ENCODE peak calls at places on chromosome 17, in six cellular contexts. One of them, this sample, is unnamed.

GRCh38 chr17:40516581-40517285 is 15.3 kb upstream of the TNS4 start:
- DNase-seq in effector memory CD8-positive, alpha-beta T cell: peak; percentile 67
- DNase-seq in Kasumi-1: peak; percentile 95
- DNase-seq in activated CD4-positive, alpha-beta T cell treated with anti-CD3 and anti-CD28 coated beads, Interleukin-2, amount 10 ng/mL, durations not matched to agents 7 days and 5 days: peak; percentile 90
- DNase-seq in nucleus accumbens: no peak
- DNase-seq in T-helper 17 cell: peak; percentile 50
- DNase-seq in this sample: no peak

GRCh38 chr17:72297326-72298115 is 176.7 kb downstream of the SOX9 start:
- DNase-seq in effector memory CD8-positive, alpha-beta T cell: no peak
- DNase-seq in nucleus accumbens: no peak
- DNase-seq in activated CD4-positive, alpha-beta T cell treated with anti-CD3 and anti-CD28 coated beads, Interleukin-2, amount 10 ng/mL, durations not matched to agents 7 days and 5 days: no peak
- DNase-seq in T-helper 17 cell: no peak
- DNase-seq in Kasumi-1: no peak
- DNase-seq in this sample: no peak

GRCh38 chr17:36602030-36602737 is 801 bp downstream of the MRM1 start:
- DNase-seq in activated CD4-positive, alpha-beta T cell treated with anti-CD3 and anti-CD28 coated beads, Interleukin-2, amount 10 ng/mL, durations not matched to agents 7 days and 5 days: peak; percentile 18
- DNase-seq in effector memory CD8-positive, alpha-beta T cell: no peak
- DNase-seq in nucleus accumbens: no peak
- DNase-seq in T-helper 17 cell: no peak
- DNase-seq in Kasumi-1: no peak
- DNase-seq in this sample: peak; percentile 46

GRCh38 chr17:8939496-8940334 is 25.8 kb downstream of the PIK3R5 start:
- DNase-seq in Kasumi-1: no peak
- DNase-seq in T-helper 17 cell: no peak
- DNase-seq in activated CD4-positive, alpha-beta T cell treated with anti-CD3 and anti-CD28 coated beads, Interleukin-2, amount 10 ng/mL, durations not matched to agents 7 days and 5 days: peak; percentile 47
- DNase-seq in nucleus accumbens: no peak
- DNase-seq in effector memory CD8-positive, alpha-beta T cell: no peak
- DNase-seq in this sample: peak; percentile 10

GRCh38 chr17:7883781-7884386 is 4.7 kb upstream of the CHD3 start:
- DNase-seq in activated CD4-positive, alpha-beta T cell treated with anti-CD3 and anti-CD28 coated beads, Interleukin-2, amount 10 ng/mL, durations not matched to agents 7 days and 5 days: peak; percentile 35
- DNase-seq in nucleus accumbens: no peak
- DNase-seq in T-helper 17 cell: peak; percentile 26
- DNase-seq in Kasumi-1: no peak
- DNase-seq in effector memory CD8-positive, alpha-beta T cell: peak; percentile 18
- DNase-seq in this sample: no peak

GRCh38 chr17:42849451-42850157 is 1.4 kb upstream of the AOC3 start:
- DNase-seq in T-helper 17 cell: no peak
- DNase-seq in Kasumi-1: no peak
- DNase-seq in effector memory CD8-positive, alpha-beta T cell: no peak
- DNase-seq in nucleus accumbens: no peak
- DNase-seq in activated CD4-positive, alpha-beta T cell treated with anti-CD3 and anti-CD28 coated beads, Interleukin-2, amount 10 ng/mL, durations not matched to agents 7 days and 5 days: no peak
- DNase-seq in this sample: no peak

GRCh38 chr17:35164716-35165115 is 17.1 kb downstream of the UNC45B start:
- DNase-seq in effector memory CD8-positive, alpha-beta T cell: no peak
- DNase-seq in nucleus accumbens: no peak
- DNase-seq in activated CD4-positive, alpha-beta T cell treated with anti-CD3 and anti-CD28 coated beads, Interleukin-2, amount 10 ng/mL, durations not matched to agents 7 days and 5 days: no peak
- DNase-seq in T-helper 17 cell: no peak
- DNase-seq in Kasumi-1: no peak
- DNase-seq in this sample: no peak

GRCh38 chr17:31493656-31494155 is 102.2 kb downstream of the RAB11FIP4 start:
- DNase-seq in nucleus accumbens: no peak
- DNase-seq in T-helper 17 cell: no peak
- DNase-seq in Kasumi-1: peak; percentile 33
- DNase-seq in effector memory CD8-positive, alpha-beta T cell: no peak
- DNase-seq in activated CD4-positive, alpha-beta T cell treated with anti-CD3 and anti-CD28 coated beads, Interleukin-2, amount 10 ng/mL, durations not matched to agents 7 days and 5 days: no peak
- DNase-seq in this sample: no peak

GRCh38 chr17:57714660-57715059 is 30.4 kb downstream of the CCDC182 start:
- DNase-seq in effector memory CD8-positive, alpha-beta T cell: no peak
- DNase-seq in nucleus accumbens: no peak
- DNase-seq in Kasumi-1: no peak
- DNase-seq in T-helper 17 cell: no peak
- DNase-seq in activated CD4-positive, alpha-beta T cell treated with anti-CD3 and anti-CD28 coated beads, Interleukin-2, amount 10 ng/mL, durations not matched to agents 7 days and 5 days: no peak
- DNase-seq in this sample: no peak

GRCh38 chr17:43814026-43814425 is 18.9 kb downstream of the MPP3 start:
- DNase-seq in nucleus accumbens: no peak
- DNase-seq in T-helper 17 cell: no peak
- DNase-seq in Kasumi-1: no peak
- DNase-seq in effector memory CD8-positive, alpha-beta T cell: no peak
- DNase-seq in activated CD4-positive, alpha-beta T cell treated with anti-CD3 and anti-CD28 coated beads, Interleukin-2, amount 10 ng/mL, durations not matched to agents 7 days and 5 days: no peak
- DNase-seq in this sample: peak; percentile 71

GRCh38 chr17:17959520-17960361 is 12.5 kb downstream of the TOM1L2 start:
- DNase-seq in activated CD4-positive, alpha-beta T cell treated with anti-CD3 and anti-CD28 coated beads, Interleukin-2, amount 10 ng/mL, durations not matched to agents 7 days and 5 days: peak; percentile 29
- DNase-seq in nucleus accumbens: peak; percentile 9
- DNase-seq in effector memory CD8-positive, alpha-beta T cell: no peak
- DNase-seq in Kasumi-1: no peak
- DNase-seq in T-helper 17 cell: no peak
- DNase-seq in this sample: no peak

GRCh38 chr17:13909901-13910519 is 159.3 kb upstream of the COX10 start:
- DNase-seq in Kasumi-1: no peak
- DNase-seq in activated CD4-positive, alpha-beta T cell treated with anti-CD3 and anti-CD28 coated beads, Interleukin-2, amount 10 ng/mL, durations not matched to agents 7 days and 5 days: no peak
- DNase-seq in nucleus accumbens: no peak
- DNase-seq in effector memory CD8-positive, alpha-beta T cell: no peak
- DNase-seq in T-helper 17 cell: no peak
- DNase-seq in this sample: peak; percentile 8

GRCh38 chr17:68771867-68772515 is 170.8 kb upstream of the FAM20A start:
- DNase-seq in activated CD4-positive, alpha-beta T cell treated with anti-CD3 and anti-CD28 coated beads, Interleukin-2, amount 10 ng/mL, durations not matched to agents 7 days and 5 days: peak; percentile 22
- DNase-seq in effector memory CD8-positive, alpha-beta T cell: no peak
- DNase-seq in Kasumi-1: peak; percentile 90
- DNase-seq in T-helper 17 cell: no peak
- DNase-seq in nucleus accumbens: peak; percentile 67
- DNase-seq in this sample: peak; percentile 77

GRCh38 chr17:55576237-55576998 is 65.2 kb upstream of the SMIM36 start:
- DNase-seq in effector memory CD8-positive, alpha-beta T cell: no peak
- DNase-seq in nucleus accumbens: no peak
- DNase-seq in activated CD4-positive, alpha-beta T cell treated with anti-CD3 and anti-CD28 coated beads, Interleukin-2, amount 10 ng/mL, durations not matched to agents 7 days and 5 days: no peak
- DNase-seq in Kasumi-1: peak; percentile 83
- DNase-seq in T-helper 17 cell: no peak
- DNase-seq in this sample: no peak

GRCh38 chr17:61412860-61413653 is 13.4 kb downstream of the TBX2 start:
- DNase-seq in nucleus accumbens: no peak
- DNase-seq in effector memory CD8-positive, alpha-beta T cell: no peak
- DNase-seq in activated CD4-positive, alpha-beta T cell treated with anti-CD3 and anti-CD28 coated beads, Interleukin-2, amount 10 ng/mL, durations not matched to agents 7 days and 5 days: no peak
- DNase-seq in Kasumi-1: no peak
- DNase-seq in T-helper 17 cell: no peak
- DNase-seq in this sample: peak; percentile 64

GRCh38 chr17:75487351-75488070 is 27.8 kb downstream of the CASKIN2 start:
- DNase-seq in T-helper 17 cell: no peak
- DNase-seq in activated CD4-positive, alpha-beta T cell treated with anti-CD3 and anti-CD28 coated beads, Interleukin-2, amount 10 ng/mL, durations not matched to agents 7 days and 5 days: peak; percentile 67
- DNase-seq in Kasumi-1: peak; percentile 99
- DNase-seq in effector memory CD8-positive, alpha-beta T cell: peak; percentile 18
- DNase-seq in nucleus accumbens: peak; percentile 25
- DNase-seq in this sample: no peak

GRCh38 chr17:79366988-79367571 is 243.8 kb downstream of the RBFOX3 start:
- DNase-seq in nucleus accumbens: no peak
- DNase-seq in Kasumi-1: no peak
- DNase-seq in activated CD4-positive, alpha-beta T cell treated with anti-CD3 and anti-CD28 coated beads, Interleukin-2, amount 10 ng/mL, durations not matched to agents 7 days and 5 days: no peak
- DNase-seq in effector memory CD8-positive, alpha-beta T cell: no peak
- DNase-seq in T-helper 17 cell: no peak
- DNase-seq in this sample: no peak

GRCh38 chr17:37429039-37429438 is 22.4 kb downstream of the TADA2A start:
- DNase-seq in activated CD4-positive, alpha-beta T cell treated with anti-CD3 and anti-CD28 coated beads, Interleukin-2, amount 10 ng/mL, durations not matched to agents 7 days and 5 days: no peak
- DNase-seq in Kasumi-1: no peak
- DNase-seq in effector memory CD8-positive, alpha-beta T cell: no peak
- DNase-seq in nucleus accumbens: no peak
- DNase-seq in T-helper 17 cell: no peak
- DNase-seq in this sample: no peak

GRCh38 chr17:64580384-64581307 is 73.9 kb downstream of the CEP95 start:
- DNase-seq in effector memory CD8-positive, alpha-beta T cell: no peak
- DNase-seq in nucleus accumbens: no peak
- DNase-seq in activated CD4-positive, alpha-beta T cell treated with anti-CD3 and anti-CD28 coated beads, Interleukin-2, amount 10 ng/mL, durations not matched to agents 7 days and 5 days: no peak
- DNase-seq in T-helper 17 cell: no peak
- DNase-seq in Kasumi-1: no peak
- DNase-seq in this sample: no peak

GRCh38 chr17:37273419-37274051 is 102.2 kb upstream of the C17orf78 start:
- DNase-seq in effector memory CD8-positive, alpha-beta T cell: no peak
- DNase-seq in activated CD4-positive, alpha-beta T cell treated with anti-CD3 and anti-CD28 coated beads, Interleukin-2, amount 10 ng/mL, durations not matched to agents 7 days and 5 days: no peak
- DNase-seq in T-helper 17 cell: no peak
- DNase-seq in Kasumi-1: peak; percentile 14
- DNase-seq in nucleus accumbens: no peak
- DNase-seq in this sample: peak; percentile 8

GRCh38 chr17:74840989-74841666 is 18.6 kb downstream of the GRIN2C start:
- DNase-seq in T-helper 17 cell: no peak
- DNase-seq in activated CD4-positive, alpha-beta T cell treated with anti-CD3 and anti-CD28 coated beads, Interleukin-2, amount 10 ng/mL, durations not matched to agents 7 days and 5 days: no peak
- DNase-seq in Kasumi-1: peak; percentile 83
- DNase-seq in nucleus accumbens: peak; percentile 67
- DNase-seq in effector memory CD8-positive, alpha-beta T cell: no peak
- DNase-seq in this sample: peak; percentile 59

GRCh38 chr17:63476857-63477470 is at the start of gene ACE:
- DNase-seq in activated CD4-positive, alpha-beta T cell treated with anti-CD3 and anti-CD28 coated beads, Interleukin-2, amount 10 ng/mL, durations not matched to agents 7 days and 5 days: peak; percentile 52
- DNase-seq in effector memory CD8-positive, alpha-beta T cell: peak; percentile 25
- DNase-seq in Kasumi-1: peak; percentile 37
- DNase-seq in nucleus accumbens: peak; percentile 36
- DNase-seq in T-helper 17 cell: peak; percentile 28
- DNase-seq in this sample: peak; percentile 85

GRCh38 chr17:62688398-62689140 is 61.1 kb downstream of the MRC2 start:
- DNase-seq in T-helper 17 cell: no peak
- DNase-seq in Kasumi-1: no peak
- DNase-seq in effector memory CD8-positive, alpha-beta T cell: no peak
- DNase-seq in nucleus accumbens: no peak
- DNase-seq in activated CD4-positive, alpha-beta T cell treated with anti-CD3 and anti-CD28 coated beads, Interleukin-2, amount 10 ng/mL, durations not matched to agents 7 days and 5 days: no peak
- DNase-seq in this sample: no peak

GRCh38 chr17:59377410-59377809 is 46.0 kb downstream of the YPEL2 start:
- DNase-seq in Kasumi-1: no peak
- DNase-seq in effector memory CD8-positive, alpha-beta T cell: no peak
- DNase-seq in T-helper 17 cell: no peak
- DNase-seq in activated CD4-positive, alpha-beta T cell treated with anti-CD3 and anti-CD28 coated beads, Interleukin-2, amount 10 ng/mL, durations not matched to agents 7 days and 5 days: no peak
- DNase-seq in nucleus accumbens: no peak
- DNase-seq in this sample: no peak

GRCh38 chr17:44988256-44988942 is 20.3 kb upstream of the C1QL1 start:
- DNase-seq in nucleus accumbens: no peak
- DNase-seq in T-helper 17 cell: no peak
- DNase-seq in effector memory CD8-positive, alpha-beta T cell: no peak
- DNase-seq in Kasumi-1: no peak
- DNase-seq in activated CD4-positive, alpha-beta T cell treated with anti-CD3 and anti-CD28 coated beads, Interleukin-2, amount 10 ng/mL, durations not matched to agents 7 days and 5 days: no peak
- DNase-seq in this sample: peak; percentile 62

GRCh38 chr17:3695129-3695722 is 729 bp downstream of the P2RX5 start:
- DNase-seq in effector memory CD8-positive, alpha-beta T cell: no peak
- DNase-seq in Kasumi-1: no peak
- DNase-seq in nucleus accumbens: no peak
- DNase-seq in T-helper 17 cell: no peak
- DNase-seq in activated CD4-positive, alpha-beta T cell treated with anti-CD3 and anti-CD28 coated beads, Interleukin-2, amount 10 ng/mL, durations not matched to agents 7 days and 5 days: no peak
- DNase-seq in this sample: no peak

GRCh38 chr17:50682938-50683337 is 24.8 kb downstream of the ANKRD40 start:
- DNase-seq in activated CD4-positive, alpha-beta T cell treated with anti-CD3 and anti-CD28 coated beads, Interleukin-2, amount 10 ng/mL, durations not matched to agents 7 days and 5 days: no peak
- DNase-seq in effector memory CD8-positive, alpha-beta T cell: no peak
- DNase-seq in Kasumi-1: no peak
- DNase-seq in T-helper 17 cell: no peak
- DNase-seq in nucleus accumbens: no peak
- DNase-seq in this sample: no peak

GRCh38 chr17:83085526-83086196 is 6.3 kb downstream of the METRNL start:
- DNase-seq in Kasumi-1: no peak
- DNase-seq in T-helper 17 cell: no peak
- DNase-seq in nucleus accumbens: no peak
- DNase-seq in activated CD4-positive, alpha-beta T cell treated with anti-CD3 and anti-CD28 coated beads, Interleukin-2, amount 10 ng/mL, durations not matched to agents 7 days and 5 days: no peak
- DNase-seq in effector memory CD8-positive, alpha-beta T cell: no peak
- DNase-seq in this sample: no peak

GRCh38 chr17:57243171-57243622 is 13.1 kb upstream of the MSI2 start:
- DNase-seq in effector memory CD8-positive, alpha-beta T cell: peak; percentile 75
- DNase-seq in T-helper 17 cell: peak; percentile 60
- DNase-seq in nucleus accumbens: peak; percentile 43
- DNase-seq in Kasumi-1: peak; percentile 90
- DNase-seq in activated CD4-positive, alpha-beta T cell treated with anti-CD3 and anti-CD28 coated beads, Interleukin-2, amount 10 ng/mL, durations not matched to agents 7 days and 5 days: peak; percentile 79
- DNase-seq in this sample: peak; percentile 93

GRCh38 chr17:7848665-7849184 is 6.1 kb upstream of the TMEM88 start:
- DNase-seq in T-helper 17 cell: no peak
- DNase-seq in effector memory CD8-positive, alpha-beta T cell: no peak
- DNase-seq in nucleus accumbens: no peak
- DNase-seq in Kasumi-1: no peak
- DNase-seq in activated CD4-positive, alpha-beta T cell treated with anti-CD3 and anti-CD28 coated beads, Interleukin-2, amount 10 ng/mL, durations not matched to agents 7 days and 5 days: no peak
- DNase-seq in this sample: no peak

GRCh38 chr17:67606471-67606870 is 111.3 kb upstream of the NOL11 start:
- DNase-seq in T-helper 17 cell: no peak
- DNase-seq in nucleus accumbens: no peak
- DNase-seq in effector memory CD8-positive, alpha-beta T cell: no peak
- DNase-seq in Kasumi-1: no peak
- DNase-seq in activated CD4-positive, alpha-beta T cell treated with anti-CD3 and anti-CD28 coated beads, Interleukin-2, amount 10 ng/mL, durations not matched to agents 7 days and 5 days: no peak
- DNase-seq in this sample: no peak

GRCh38 chr17:77381731-77382130 is 241.0 kb downstream of the SEC14L1 start:
- DNase-seq in activated CD4-positive, alpha-beta T cell treated with anti-CD3 and anti-CD28 coated beads, Interleukin-2, amount 10 ng/mL, durations not matched to agents 7 days and 5 days: no peak
- DNase-seq in T-helper 17 cell: no peak
- DNase-seq in Kasumi-1: no peak
- DNase-seq in effector memory CD8-positive, alpha-beta T cell: no peak
- DNase-seq in nucleus accumbens: no peak
- DNase-seq in this sample: no peak

GRCh38 chr17:39704821-39705551 is 5.1 kb downstream of the ERBB2 start:
- DNase-seq in Kasumi-1: no peak
- DNase-seq in nucleus accumbens: no peak
- DNase-seq in effector memory CD8-positive, alpha-beta T cell: no peak
- DNase-seq in activated CD4-positive, alpha-beta T cell treated with anti-CD3 and anti-CD28 coated beads, Interleukin-2, amount 10 ng/mL, durations not matched to agents 7 days and 5 days: no peak
- DNase-seq in T-helper 17 cell: no peak
- DNase-seq in this sample: peak; percentile 41

GRCh38 chr17:71679832-71680231 is 441.0 kb upstream of the SOX9 start:
- DNase-seq in Kasumi-1: no peak
- DNase-seq in activated CD4-positive, alpha-beta T cell treated with anti-CD3 and anti-CD28 coated beads, Interleukin-2, amount 10 ng/mL, durations not matched to agents 7 days and 5 days: no peak
- DNase-seq in T-helper 17 cell: no peak
- DNase-seq in effector memory CD8-positive, alpha-beta T cell: no peak
- DNase-seq in nucleus accumbens: no peak
- DNase-seq in this sample: no peak

GRCh38 chr17:39662551-39663339 is 2.4 kb upstream of the TCAP start:
- DNase-seq in activated CD4-positive, alpha-beta T cell treated with anti-CD3 and anti-CD28 coated beads, Interleukin-2, amount 10 ng/mL, durations not matched to agents 7 days and 5 days: no peak
- DNase-seq in effector memory CD8-positive, alpha-beta T cell: no peak
- DNase-seq in T-helper 17 cell: no peak
- DNase-seq in Kasumi-1: no peak
- DNase-seq in nucleus accumbens: no peak
- DNase-seq in this sample: peak; percentile 46

GRCh38 chr17:80164185-80164584 is 5.6 kb upstream of the CARD14 start:
- DNase-seq in nucleus accumbens: no peak
- DNase-seq in effector memory CD8-positive, alpha-beta T cell: no peak
- DNase-seq in Kasumi-1: no peak
- DNase-seq in T-helper 17 cell: no peak
- DNase-seq in activated CD4-positive, alpha-beta T cell treated with anti-CD3 and anti-CD28 coated beads, Interleukin-2, amount 10 ng/mL, durations not matched to agents 7 days and 5 days: no peak
- DNase-seq in this sample: no peak

GRCh38 chr17:12631076-12631475 is 34.6 kb upstream of the MYOCD start:
- DNase-seq in activated CD4-positive, alpha-beta T cell treated with anti-CD3 and anti-CD28 coated beads, Interleukin-2, amount 10 ng/mL, durations not matched to agents 7 days and 5 days: no peak
- DNase-seq in nucleus accumbens: no peak
- DNase-seq in effector memory CD8-positive, alpha-beta T cell: no peak
- DNase-seq in T-helper 17 cell: no peak
- DNase-seq in Kasumi-1: no peak
- DNase-seq in this sample: no peak

GRCh38 chr17:36221187-36221586 is 10.3 kb downstream of the CCL4L2 start:
- DNase-seq in T-helper 17 cell: no peak
- DNase-seq in activated CD4-positive, alpha-beta T cell treated with anti-CD3 and anti-CD28 coated beads, Interleukin-2, amount 10 ng/mL, durations not matched to agents 7 days and 5 days: no peak
- DNase-seq in Kasumi-1: no peak
- DNase-seq in effector memory CD8-positive, alpha-beta T cell: no peak
- DNase-seq in nucleus accumbens: no peak
- DNase-seq in this sample: no peak

GRCh38 chr17:81399481-81400153 is 4.4 kb downstream of the BAHCC1 start:
- DNase-seq in effector memory CD8-positive, alpha-beta T cell: no peak
- DNase-seq in nucleus accumbens: peak; percentile 62
- DNase-seq in T-helper 17 cell: no peak
- DNase-seq in Kasumi-1: no peak
- DNase-seq in activated CD4-positive, alpha-beta T cell treated with anti-CD3 and anti-CD28 coated beads, Interleukin-2, amount 10 ng/mL, durations not matched to agents 7 days and 5 days: no peak
- DNase-seq in this sample: peak; percentile 55

GRCh38 chr17:71361691-71362450 is 758.9 kb upstream of the SOX9 start:
- DNase-seq in effector memory CD8-positive, alpha-beta T cell: no peak
- DNase-seq in Kasumi-1: no peak
- DNase-seq in nucleus accumbens: no peak
- DNase-seq in T-helper 17 cell: no peak
- DNase-seq in activated CD4-positive, alpha-beta T cell treated with anti-CD3 and anti-CD28 coated beads, Interleukin-2, amount 10 ng/mL, durations not matched to agents 7 days and 5 days: no peak
- DNase-seq in this sample: no peak